ENCODE peak calls at places on chromosome 7, in six cellular contexts. H is CD8-positive, alpha-beta memory T cell; S is GM23248; N is AG04450; Z is effector memory CD4-positive, alpha-beta T cell; Y is K562. P is an unnamed sample.

GRCh38 chr7:128915841-128916642 is 5.5 kb upstream of the KCP start:
- DNase-seq in N (no peak), Z (no peak), H (peak; percentile 37), Y (no peak), S (no peak), P (no peak)

GRCh38 chr7:31982962-31983361 is 87.2 kb downstream of the PDE1C start:
- DNase-seq in Y (no peak), H (no peak), N (no peak), S (no peak), Z (no peak), P (no peak)

GRCh38 chr7:104267701-104268368 is 60.0 kb upstream of the ORC5 start:
- DNase-seq in N (no peak), Y (no peak), S (peak; percentile 38), Z (no peak), H (no peak), P (no peak)

GRCh38 chr7:25762511-25763119 is 389.4 kb upstream of the NFE2L3 start:
- DNase-seq in S (no peak), Y (no peak), H (no peak), Z (no peak), N (no peak), P (no peak)

GRCh38 chr7:151626422-151627115 is 106.9 kb upstream of the RHEB start:
- DNase-seq in S (peak; percentile 24), H (no peak), N (no peak), Z (no peak), Y (no peak), P (peak; percentile 90)

GRCh38 chr7:98394377-98394836 is 6.5 kb downstream of the BAIAP2L1 start:
- DNase-seq in N (peak; percentile 55), H (no peak), Z (no peak), Y (no peak), S (peak; percentile 87), P (peak; percentile 85)

GRCh38 chr7:40880581-40880980 is 745.8 kb downstream of the SUGCT start:
- DNase-seq in Y (no peak), Z (no peak), H (no peak), S (peak; percentile 35), N (no peak), P (no peak)

GRCh38 chr7:35430547-35431153 is 176.8 kb upstream of the TBX20 start:
- DNase-seq in N (no peak), S (peak; percentile 11), H (no peak), Z (no peak), Y (peak; percentile 50), P (no peak)

GRCh38 chr7:4006687-4007086 is 675.4 kb upstream of the FOXK1 start:
- DNase-seq in Y (no peak), Z (no peak), N (no peak), S (no peak), H (no peak), P (no peak)

GRCh38 chr7:49893131-49893530 is 119.7 kb downstream of the VWC2 start:
- DNase-seq in S (no peak), Z (no peak), N (no peak), Y (no peak), H (no peak), P (no peak)

GRCh38 chr7:118005021-118005420 is 131.8 kb upstream of the CTTNBP2 start:
- DNase-seq in N (no peak), S (no peak), H (no peak), Y (no peak), Z (no peak), P (no peak)

GRCh38 chr7:118003438-118003837 is 130.2 kb upstream of the CTTNBP2 start:
- DNase-seq in Z (no peak), H (no peak), Y (no peak), S (no peak), N (no peak), P (no peak)

GRCh38 chr7:118006979-118007378 is 133.7 kb upstream of the CTTNBP2 start:
- DNase-seq in H (no peak), Y (no peak), N (no peak), S (no peak), Z (no peak), P (no peak)
- H3K27ac ChIP-seq in H (no peak overlapping the region), Y (no peak overlapping the region), N (no peak overlapping the region), S (no peak overlapping the region), Z (no peak overlapping the region), P (no peak overlapping the region)

DNA sequence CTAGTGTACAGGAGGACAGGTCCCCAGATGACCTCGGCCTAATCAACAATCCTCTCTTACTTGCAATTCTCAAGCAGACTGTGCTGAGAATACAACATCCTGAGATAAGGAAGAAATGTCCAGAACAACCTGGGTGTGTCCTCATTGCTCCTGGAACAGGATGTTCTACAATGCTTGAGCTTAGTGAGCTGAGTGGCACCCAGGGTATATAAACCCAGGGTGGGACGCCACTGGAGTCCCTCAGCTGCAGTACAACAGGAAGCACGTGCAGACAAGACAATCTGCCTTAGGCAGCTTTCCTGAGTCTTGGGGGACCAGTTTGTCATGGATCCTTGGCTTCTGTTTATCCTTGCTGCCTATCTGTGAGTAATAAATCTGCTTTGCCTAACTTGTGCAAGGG is 27.7 kb upstream of the SLC25A13 start:
- DNase-seq in Y (no peak), H (no peak), N (no peak), Z (no peak), S (no peak), P (no peak)
- H3K27ac ChIP-seq in Y (no peak overlapping the region), H (no peak overlapping the region), N (no peak overlapping the region), Z (no peak overlapping the region), S (no peak overlapping the region), P (no peak overlapping the region)

GRCh38 chr7:498678-499641 is 20.7 kb downstream of the PDGFA start:
- DNase-seq in Y (no peak), Z (no peak), N (no peak), S (no peak), H (peak; percentile 35), P (no peak)
- H3K27ac ChIP-seq in Y (no peak overlapping the region), Z (no peak overlapping the region), N (no peak overlapping the region), S (no peak overlapping the region), H (no peak overlapping the region), P (no peak overlapping the region)

GRCh38 chr7:130999926-131000325 is 265.9 kb upstream of the KLF14 start:
- DNase-seq in Z (no peak), H (no peak), N (no peak), S (no peak), Y (no peak), P (no peak)
- H3K27ac ChIP-seq in Z (peak overlapping the region; percentile 20), H (no peak overlapping the region), N (no peak overlapping the region), S (no peak overlapping the region), Y (no peak overlapping the region), P (no peak overlapping the region)

GRCh38 chr7:138752568-138753518 is 45.0 kb upstream of the TMEM213 start:
- DNase-seq in Y (no peak), S (peak; percentile 27), N (no peak), H (peak; percentile 98), Z (peak; percentile 96), P (no peak)
- H3K27ac ChIP-seq in Y (no peak overlapping the region), S (no peak overlapping the region), N (no peak overlapping the region), H (peak overlapping the region; percentile 44), Z (peak overlapping the region; percentile 70), P (no peak overlapping the region)

GRCh38 chr7:142376356-142376997 is 118.6 kb upstream of the PRSS58 start:
- DNase-seq in Y (no peak), S (no peak), Z (no peak), H (no peak), N (no peak), P (no peak)

GRCh38 chr7:142377567-142377966 is 119.7 kb upstream of the PRSS58 start:
- DNase-seq in Y (no peak), H (no peak), Z (no peak), N (no peak), S (no peak), P (no peak)

GRCh38 chr7:142375710-142376313 is 118.0 kb upstream of the PRSS58 start:
- DNase-seq in Y (no peak), H (no peak), N (no peak), S (peak; percentile 65), Z (no peak), P (no peak)

GRCh38 chr7:142371586-142372377 is 113.9 kb upstream of the PRSS58 start:
- DNase-seq in H (no peak), N (no peak), Z (no peak), S (no peak), Y (no peak), P (no peak)

DNA sequence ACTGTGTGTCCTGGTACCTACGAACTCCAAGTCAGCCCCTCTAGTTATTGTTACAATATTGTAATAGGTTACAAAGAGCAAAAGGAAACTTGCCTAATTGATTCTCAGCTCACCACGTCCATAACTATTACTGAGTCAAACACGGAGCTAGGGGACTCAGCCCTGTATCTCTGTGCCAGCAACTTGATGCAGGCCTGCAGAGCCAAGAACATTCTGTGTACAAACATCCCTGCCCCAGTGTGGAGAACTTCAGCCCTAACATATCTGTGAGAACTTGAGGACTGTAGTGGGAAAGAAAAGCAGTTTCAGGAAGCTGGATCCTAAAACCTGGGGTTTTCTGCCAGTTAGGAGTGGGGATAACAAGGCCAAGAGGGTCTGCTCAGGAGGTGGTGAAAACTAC is 114.9 kb upstream of the PRSS58 start:
- DNase-seq in H (no peak), Z (no peak), N (no peak), S (no peak), Y (no peak), P (no peak)
- H3K27ac ChIP-seq in H (no peak overlapping the region), Z (no peak overlapping the region), N (no peak overlapping the region), S (no peak overlapping the region), Y (no peak overlapping the region), P (no peak overlapping the region)